ENCODE peak calls at places on chromosomes 7 and 10, in ten cellular contexts. E, L, W, N, R, Q, Y, A, B and V are unnamed samples.

GRCh38 chr10:6065845-6066244 is 3.7 kb upstream of the IL2RA start:
- DNase-seq in E (no peak), L (no peak), W (peak; percentile 72), N (no peak), R (no peak), Q (no peak), Y (no peak), A (no peak), B (no peak), V (no peak)

GRCh38 chr7:149558149-149558861 is 60.7 kb upstream of the ZNF746 start:
- DNase-seq in E (peak; percentile 85), L (no peak), W (peak; percentile 21), N (no peak), R (peak; percentile 92), Q (no peak), Y (no peak), A (no peak), B (no peak), V (no peak)

GRCh38 chr10:8306685-8307364 is 252.3 kb downstream of the GATA3 start:
- DNase-seq in E (peak; percentile 71), L (no peak), W (peak; percentile 23), N (no peak), R (no peak), Q (no peak), Y (no peak), A (no peak), B (no peak), V (no peak)

GRCh38 chr10:86594535-86594934 is 59.8 kb upstream of the OPN4 start:
- DNase-seq in E (peak; percentile 32), L (no peak), W (peak; percentile 42), N (no peak), R (no peak), Q (peak; percentile 62), Y (no peak), A (no peak), B (peak; percentile 63), V (no peak)

GRCh38 chr10:67767245-67767644 is 70.7 kb downstream of the DNAJC12 start:
- DNase-seq in E (no peak), L (no peak), W (no peak), N (no peak), R (no peak), Q (no peak), Y (no peak), A (peak; percentile 15), B (no peak), V (no peak)

GRCh38 chr10:30378607-30379006 is 29.5 kb upstream of the MTPAP start:
- DNase-seq in E (peak; percentile 10), L (no peak), W (no peak), N (no peak), R (no peak), Q (no peak), Y (no peak), A (no peak), B (no peak), V (peak; percentile 42)

GRCh38 chr10:77355844-77356243 is 281.8 kb downstream of the KCNMA1 start:
- DNase-seq in E (peak; percentile 87), L (no peak), W (peak; percentile 74), N (no peak), R (peak; percentile 86), Q (peak; percentile 55), Y (no peak), A (no peak), B (peak; percentile 67), V (no peak)

GRCh38 chr7:47751068-47751467 is 169.2 kb upstream of the TNS3 start:
- DNase-seq in E (no peak), L (no peak), W (no peak), N (no peak), R (no peak), Q (no peak), Y (no peak), A (no peak), B (no peak), V (no peak)

GRCh38 chr10:104043854-104044253 is 41.8 kb downstream of the COL17A1 start:
- DNase-seq in E (no peak), L (no peak), W (no peak), N (no peak), R (no peak), Q (no peak), Y (no peak), A (no peak), B (no peak), V (no peak)

GRCh38 chr7:66415659-66416265 is 210.6 kb downstream of the TPST1 start:
- DNase-seq in E (no peak), L (no peak), W (no peak), N (no peak), R (no peak), Q (no peak), Y (no peak), A (no peak), B (no peak), V (no peak)
- H3K4me3 ChIP-seq in E (no peak overlapping the region), L (no peak overlapping the region), W (no peak overlapping the region), N (no peak overlapping the region), R (no peak overlapping the region), Q (no peak overlapping the region), Y (no peak overlapping the region), A (no peak overlapping the region), B (no peak overlapping the region), V (no peak overlapping the region)

GRCh38 chr7:70693300-70693689 is 438.6 kb upstream of the GALNT17 start:
- DNase-seq in E (no peak), L (no peak), W (peak; percentile 17), N (no peak), R (no peak), Q (no peak), Y (peak; percentile 57), A (no peak), B (peak; percentile 11), V (no peak)
- H3K4me3 ChIP-seq in E (peak overlapping the region; percentile 27), L (peak overlapping the region; percentile 79), W (peak overlapping the region; percentile 38), N (peak overlapping the region; percentile 94), R (peak overlapping the region; percentile 23), Q (no peak overlapping the region), Y (peak overlapping the region; percentile 98), A (peak overlapping the region; percentile 79), B (peak overlapping the region; percentile 70), V (peak overlapping the region; percentile 23)

DNA sequence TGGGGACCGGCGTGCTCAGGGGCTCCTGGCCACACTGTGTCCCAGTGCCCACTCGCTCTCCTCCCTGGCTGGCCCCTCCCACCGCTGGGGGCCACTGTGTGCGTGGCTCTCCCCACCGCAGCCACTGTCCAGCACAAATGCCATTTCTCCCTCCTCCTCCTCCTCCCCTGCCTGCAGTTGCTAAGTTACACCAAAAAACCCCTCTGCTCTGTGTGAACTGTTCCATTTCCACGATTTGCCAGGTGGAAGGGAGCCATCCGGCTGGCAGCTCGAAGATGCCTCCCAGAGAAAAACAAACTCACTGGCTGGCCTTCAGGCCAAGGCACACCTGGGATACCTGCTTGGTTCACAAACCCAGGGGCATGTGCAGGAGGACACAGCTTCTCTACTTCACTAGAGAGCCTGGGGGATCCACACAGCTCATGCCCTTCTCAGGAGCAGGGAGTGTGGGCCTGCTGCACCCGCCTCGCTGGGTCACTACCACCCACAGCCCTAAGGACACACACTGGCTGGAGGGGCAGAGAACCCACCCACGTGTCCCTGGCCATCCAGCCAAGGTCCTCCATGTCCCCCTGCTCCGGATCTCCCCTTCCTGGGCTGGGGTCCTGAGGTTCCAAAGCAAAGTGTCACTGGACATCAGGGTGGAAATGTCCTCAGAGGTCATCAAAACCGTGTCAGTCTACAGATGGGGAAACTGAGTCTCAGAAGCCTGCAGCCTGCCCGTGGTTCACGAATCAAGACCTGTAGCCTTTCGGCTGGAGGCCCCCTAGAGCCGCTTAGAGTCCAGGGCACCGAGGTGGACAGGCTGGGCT is 1.7 kb downstream of the RASGEF1A start:
- DNase-seq in E (no peak), L (no peak), W (no peak), N (no peak), R (no peak), Q (no peak), Y (no peak), A (no peak), B (no peak), V (no peak)
- H3K4me3 ChIP-seq in E (no peak overlapping the region), L (no peak overlapping the region), W (no peak overlapping the region), N (no peak overlapping the region), R (peak overlapping the region; percentile 64), Q (no peak overlapping the region), Y (no peak overlapping the region), A (no peak overlapping the region), B (no peak overlapping the region), V (no peak overlapping the region)

DNA sequence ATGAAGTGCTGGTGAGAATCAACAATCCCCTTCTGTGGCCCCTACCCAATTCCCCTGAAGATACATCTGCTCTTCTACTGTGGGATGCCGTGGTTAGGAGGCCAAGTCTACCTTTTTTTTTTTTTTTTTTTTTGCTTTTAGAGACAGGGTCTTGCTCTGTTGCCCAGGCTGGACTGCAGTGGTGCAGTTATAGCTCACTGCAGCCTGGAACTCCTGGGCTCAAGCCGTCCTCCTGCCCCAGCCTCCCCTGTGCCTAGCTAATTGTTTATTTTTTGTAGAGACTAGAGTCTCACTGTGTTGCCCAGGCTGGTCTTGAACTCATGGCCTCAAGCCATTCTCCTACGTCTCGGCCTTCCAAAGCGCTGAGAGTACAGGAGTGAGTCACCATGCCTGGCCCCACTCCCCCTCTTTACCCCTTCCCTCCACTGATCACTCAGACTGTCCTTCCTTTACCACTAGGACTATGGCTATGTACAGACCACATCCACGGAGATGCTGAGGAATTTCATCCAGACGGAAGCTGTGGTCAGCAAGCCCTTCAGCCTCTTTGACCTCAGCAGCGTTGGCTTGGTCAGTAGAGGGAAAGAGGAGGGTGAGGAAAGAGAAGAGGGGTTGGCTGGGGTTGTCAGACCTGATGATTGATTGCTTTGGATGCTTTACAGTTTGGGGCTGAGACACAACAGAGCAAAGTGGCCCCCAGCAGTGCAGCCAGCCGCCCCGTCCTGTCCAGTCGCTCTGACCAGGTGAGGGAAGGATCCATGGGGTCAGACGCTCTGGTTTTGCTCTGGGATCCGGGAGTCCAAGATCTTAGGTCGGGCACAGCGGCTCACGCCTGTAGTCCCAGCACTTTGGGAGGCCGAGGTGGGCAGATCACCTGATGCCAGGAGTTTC is 1.8 kb downstream of the AP4M1 start:
- DNase-seq in E (no peak), L (no peak), W (peak; percentile 81), N (no peak), R (no peak), Q (no peak), Y (no peak), A (no peak), B (no peak), V (no peak)
- H3K4me3 ChIP-seq in E (no peak overlapping the region), L (peak overlapping the region; percentile 99), W (no peak overlapping the region), N (no peak overlapping the region), R (peak overlapping the region; percentile 89), Q (peak overlapping the region; percentile 99), Y (no peak overlapping the region), A (peak overlapping the region; percentile 90), B (peak overlapping the region; percentile 98), V (no peak overlapping the region)